ENCODE peak calls at places on chromosomes 6 and 20, in eight cellular contexts. F is T-helper 1 cell; W is non-pigmented ciliary epithelial cell; D is amygdala; Q is AG10803; X is activated gamma-delta T cell treated with Interleukin-2 at 50 U/mL for 16 hours; R is HTR-8/SVneo; P is CD4-positive, CD25-positive, alpha-beta regulatory T cell. V is an unnamed sample.

GRCh38 chr6:101070044-101070608 is 189.0 kb upstream of the ASCC3 start:
- DNase-seq in F (no peak), W (no peak), D (no peak), Q (no peak), X (no peak), R (no peak), P (no peak), V (no peak)

GRCh38 chr6:170289971-170290305 is 940 bp downstream of the DLL1 start:
- DNase-seq in F (no peak), W (no peak), D (no peak), Q (no peak), X (no peak), R (no peak), P (no peak), V (no peak)

GRCh38 chr6:45959534-45960195 is 56.0 kb downstream of the CLIC5 start:
- DNase-seq in F (no peak), W (no peak), D (no peak), Q (peak; percentile 45), X (no peak), R (peak; percentile 10), P (no peak), V (no peak)

GRCh38 chr6:163170294-163170883 is 244.1 kb upstream of the QKI start:
- DNase-seq in F (no peak), W (no peak), D (no peak), Q (no peak), X (no peak), R (peak; percentile 18), P (peak; percentile 24), V (no peak)

GRCh38 chr20:3121271-3121911 is 36.9 kb upstream of the AVP start:
- DNase-seq in F (no peak), W (no peak), D (no peak), Q (no peak), X (peak; percentile 14), R (no peak), P (peak; percentile 84), V (no peak)

GRCh38 chr20:34472246-34472925 is 43.8 kb upstream of the DYNLRB1 start:
- DNase-seq in F (no peak), W (no peak), D (no peak), Q (peak; percentile 67), X (no peak), R (peak; percentile 22), P (no peak), V (no peak)

GRCh38 chr6:127475823-127476176 is 16.6 kb upstream of the KIAA0408 start:
- DNase-seq in F (no peak), W (no peak), D (no peak), Q (no peak), X (no peak), R (no peak), P (no peak), V (no peak)

GRCh38 chr20:17995967-17996819 is 27.4 kb downstream of the MGME1 start:
- DNase-seq in F (no peak), W (no peak), D (no peak), Q (peak; percentile 72), X (peak; percentile 31), R (peak; percentile 51), P (peak; percentile 71), V (no peak)

GRCh38 chr6:153129873-153130514 is 1.1 kb downstream of the RGS17 start:
- DNase-seq in F (no peak), W (no peak), D (no peak), Q (no peak), X (no peak), R (peak; percentile 8), P (no peak), V (no peak)

GRCh38 chr20:39993737-39994136 is 695.3 kb downstream of the MAFB start:
- DNase-seq in F (no peak), W (no peak), D (no peak), Q (no peak), X (no peak), R (no peak), P (no peak), V (no peak)

GRCh38 chr6:23350752-23351453 is 775.1 kb upstream of the NRSN1 start:
- DNase-seq in F (no peak), W (no peak), D (no peak), Q (no peak), X (no peak), R (no peak), P (no peak), V (no peak)

GRCh38 chr20:34268145-34268544 is 26.9 kb downstream of the ASIP start:
- DNase-seq in F (no peak), W (no peak), D (no peak), Q (no peak), X (no peak), R (no peak), P (no peak), V (no peak)

GRCh38 chr6:90159452-90159851 is 137.2 kb downstream of the BACH2 start:
- DNase-seq in F (no peak), W (no peak), D (no peak), Q (no peak), X (no peak), R (no peak), P (no peak), V (no peak)

GRCh38 chr6:136173519-136174507 is 76.3 kb downstream of the MTFR2 start:
- DNase-seq in F (no peak), W (peak; percentile 28), D (no peak), Q (no peak), X (no peak), R (peak; percentile 18), P (peak; percentile 19), V (no peak)

GRCh38 chr20:53291548-53291947 is 302.1 kb downstream of the ZNF217 start:
- DNase-seq in F (no peak), W (no peak), D (no peak), Q (no peak), X (no peak), R (peak; percentile 15), P (no peak), V (no peak)

GRCh38 chr20:2224246-2224645 is 71.6 kb upstream of the TGM3 start:
- DNase-seq in F (no peak), W (no peak), D (no peak), Q (peak; percentile 74), X (no peak), R (no peak), P (no peak), V (no peak)

GRCh38 chr6:5832621-5833107 is 174.1 kb downstream of the NRN1 start:
- DNase-seq in F (no peak), W (no peak), D (no peak), Q (no peak), X (no peak), R (no peak), P (peak; percentile 25), V (no peak)

GRCh38 chr20:49853640-49854039 is 41.0 kb downstream of the SLC9A8 start:
- DNase-seq in F (no peak), W (peak; percentile 47), D (no peak), Q (peak; percentile 72), X (no peak), R (peak; percentile 86), P (no peak), V (peak; percentile 79)

GRCh38 chr6:162602759-162603158 is 124.8 kb downstream of the PRKN start:
- DNase-seq in F (no peak), W (no peak), D (no peak), Q (no peak), X (no peak), R (no peak), P (no peak), V (no peak)

GRCh38 chr6:1867197-1867596 is 257.5 kb downstream of the FOXC1 start:
- DNase-seq in F (no peak), W (no peak), D (no peak), Q (no peak), X (no peak), R (no peak), P (no peak), V (no peak)

GRCh38 chr6:15036690-15037245 is 209.1 kb upstream of the JARID2 start:
- DNase-seq in F (no peak), W (no peak), D (no peak), Q (no peak), X (no peak), R (no peak), P (no peak), V (no peak)

GRCh38 chr20:53708129-53708968 is 114.7 kb upstream of the ZNF217 start:
- DNase-seq in F (no peak), W (peak; percentile 71), D (no peak), Q (peak; percentile 91), X (no peak), R (peak; percentile 83), P (peak; percentile 50), V (no peak)

GRCh38 chr6:167552961-167553360 is 228.1 kb downstream of the TTLL2 start:
- DNase-seq in F (no peak), W (no peak), D (no peak), Q (no peak), X (no peak), R (no peak), P (no peak), V (no peak)

GRCh38 chr6:3001773-3002293 is 2.1 kb downstream of the NQO2 start:
- DNase-seq in F (no peak), W (no peak), D (no peak), Q (peak; percentile 88), X (no peak), R (peak; percentile 62), P (peak; percentile 79), V (peak; percentile 41)

GRCh38 chr20:47502801-47503239 is 1.1 kb downstream of the NCOA3 start:
- DNase-seq in F (no peak), W (no peak), D (no peak), Q (peak; percentile 65), X (no peak), R (peak; percentile 72), P (peak; percentile 85), V (no peak)

GRCh38 chr6:19999319-20000191 is 162.4 kb downstream of the ID4 start:
- DNase-seq in F (no peak), W (no peak), D (no peak), Q (no peak), X (no peak), R (no peak), P (peak; percentile 12), V (no peak)

GRCh38 chr20:51359947-51360346 is 182.6 kb downstream of the NFATC2 start:
- DNase-seq in F (no peak), W (no peak), D (no peak), Q (no peak), X (no peak), R (no peak), P (no peak), V (no peak)

GRCh38 chr20:3808141-3808479 is 12.0 kb downstream of the CDC25B start:
- DNase-seq in F (no peak), W (no peak), D (peak; percentile 32), Q (peak; percentile 96), X (no peak), R (peak; percentile 83), P (no peak), V (no peak)

GRCh38 chr6:122715725-122716124 is 63.8 kb upstream of the FABP7 start:
- DNase-seq in F (no peak), W (no peak), D (no peak), Q (no peak), X (no peak), R (no peak), P (no peak), V (no peak)

GRCh38 chr20:24892522-24892921 is 56.5 kb upstream of the CST7 start:
- DNase-seq in F (no peak), W (no peak), D (no peak), Q (no peak), X (no peak), R (no peak), P (no peak), V (no peak)

GRCh38 chr6:152378154-152378553 is 259.0 kb downstream of the SYNE1 start:
- DNase-seq in F (no peak), W (no peak), D (no peak), Q (peak; percentile 78), X (no peak), R (peak; percentile 5), P (no peak), V (no peak)

V was measured in epithelial cell of proximal tubule.